ENCODE peak calls at places on chromosomes 11 and 22, in four cellular contexts. C is heart right ventricle, L is NCI-H1417, T is naive B cell. P is an unnamed sample.

GRCh38 chr11:72079776-72080325 is 491 bp downstream of the NUMA1 start:
- DNase-seq in L (no peak), T (no peak), C (no peak), P (peak)

GRCh38 chr11:3837793-3838192 is 3.0 kb downstream of the RHOG start:
- DNase-seq in T (no peak), L (no peak), C (no peak), P (no peak)

GRCh38 chr11:11534981-11535380 is 86.8 kb downstream of the GALNT18 start:
- DNase-seq in C (no peak), L (no peak), T (no peak), P (peak)

GRCh38 chr11:134592391-134592990 is 180.4 kb upstream of the B3GAT1 start:
- DNase-seq in L (peak), T (no peak), C (no peak), P (peak)

GRCh38 chr22:40727607-40728325 is 48.5 kb downstream of the MCHR1 start:
- DNase-seq in T (no peak), C (no peak), L (no peak), P (peak)

GRCh38 chr11:32884770-32885384 is 7.7 kb upstream of the QSER1 start:
- DNase-seq in L (no peak), C (no peak), T (no peak), P (no peak)

GRCh38 chr11:33375688-33376311 is 118.6 kb downstream of the HIPK3 start:
- DNase-seq in T (no peak), L (peak), C (no peak), P (peak)

GRCh38 chr22:37172266-37173245 is 15.5 kb downstream of the C1QTNF6 start:
- DNase-seq in C (no peak), T (no peak), L (no peak), P (no peak)

GRCh38 chr11:119115484-119116234 is 5.7 kb upstream of the HINFP start:
- DNase-seq in C (peak), T (no peak), L (no peak), P (no peak)

GRCh38 chr11:107102692-107103463 is 84.6 kb upstream of the GUCY1A2 start:
- DNase-seq in T (no peak), L (no peak), C (peak), P (peak)

GRCh38 chr22:20086763-20087162 is 6.7 kb downstream of the DGCR8 start:
- DNase-seq in C (no peak), L (no peak), T (no peak), P (no peak)

GRCh38 chr22:41152902-41153301 is 52.2 kb upstream of the L3MBTL2 start:
- DNase-seq in T (no peak), L (no peak), C (no peak), P (no peak)

GRCh38 chr22:48842976-48843375 is 984.7 kb downstream of the BRD1 start:
- DNase-seq in C (no peak), T (no peak), L (no peak), P (no peak)

GRCh38 chr11:67662142-67662805 is 11.7 kb upstream of the ACY3 start:
- DNase-seq in T (no peak), L (no peak), C (no peak), P (no peak)

GRCh38 chr22:42734406-42734805 is 13.7 kb upstream of the A4GALT start:
- DNase-seq in C (no peak), L (no peak), T (no peak), P (no peak)

P was measured in NCI-H69.